ENCODE peak calls at places on chromosomes 3 and 15, in ten cellular contexts. One of them, this sample, is unnamed.

GRCh38 chr3:107818025-107818424 is 272.8 kb downstream of the CD47 start:
- DNase-seq in HTR-8/SVneo: no peak
- DNase-seq in H54: no peak
- DNase-seq in heart left ventricle: no peak
- DNase-seq in HS-5: no peak
- DNase-seq in activated CD8-positive, alpha-beta memory T cell treated with anti-CD3 and anti-CD28 coated beads for 48 hours: no peak
- DNase-seq in stimulated activated CD4-positive, alpha-beta T cell treated with anti-CD3 and anti-CD28 coated beads, Interleukin-2, amount 100 ng/mL, for 48 hours: no peak
- DNase-seq in lung: no peak
- DNase-seq in C1 segment of cervical spinal cord: no peak
- DNase-seq in upper lobe of right lung: no peak
- DNase-seq in this sample: no peak

GRCh38 chr3:152505926-152506325 is 237.2 kb downstream of the MBNL1 start:
- DNase-seq in HTR-8/SVneo: no peak
- DNase-seq in H54: no peak
- DNase-seq in heart left ventricle: no peak
- DNase-seq in HS-5: no peak
- DNase-seq in activated CD8-positive, alpha-beta memory T cell treated with anti-CD3 and anti-CD28 coated beads for 48 hours: peak
- DNase-seq in stimulated activated CD4-positive, alpha-beta T cell treated with anti-CD3 and anti-CD28 coated beads, Interleukin-2, amount 100 ng/mL, for 48 hours: peak
- DNase-seq in lung: no peak
- DNase-seq in C1 segment of cervical spinal cord: no peak
- DNase-seq in upper lobe of right lung: no peak
- DNase-seq in this sample: no peak

GRCh38 chr3:89098964-89099585 is 8.3 kb upstream of the EPHA3 start:
- DNase-seq in HTR-8/SVneo: peak
- DNase-seq in H54: no peak
- DNase-seq in heart left ventricle: no peak
- DNase-seq in HS-5: no peak
- DNase-seq in activated CD8-positive, alpha-beta memory T cell treated with anti-CD3 and anti-CD28 coated beads for 48 hours: no peak
- DNase-seq in stimulated activated CD4-positive, alpha-beta T cell treated with anti-CD3 and anti-CD28 coated beads, Interleukin-2, amount 100 ng/mL, for 48 hours: no peak
- DNase-seq in lung: peak
- DNase-seq in C1 segment of cervical spinal cord: no peak
- DNase-seq in upper lobe of right lung: no peak
- DNase-seq in this sample: peak

GRCh38 chr3:127982155-127982554 is 67.1 kb downstream of the KBTBD12 start:
- DNase-seq in HTR-8/SVneo: no peak
- DNase-seq in H54: no peak
- DNase-seq in heart left ventricle: no peak
- DNase-seq in HS-5: no peak
- DNase-seq in activated CD8-positive, alpha-beta memory T cell treated with anti-CD3 and anti-CD28 coated beads for 48 hours: no peak
- DNase-seq in stimulated activated CD4-positive, alpha-beta T cell treated with anti-CD3 and anti-CD28 coated beads, Interleukin-2, amount 100 ng/mL, for 48 hours: no peak
- DNase-seq in lung: peak
- DNase-seq in C1 segment of cervical spinal cord: no peak
- DNase-seq in upper lobe of right lung: no peak
- DNase-seq in this sample: no peak

GRCh38 chr15:36007699-36008098 is 461.7 kb upstream of the DPH6 start:
- DNase-seq in HTR-8/SVneo: no peak
- DNase-seq in H54: no peak
- DNase-seq in heart left ventricle: no peak
- DNase-seq in HS-5: no peak
- DNase-seq in activated CD8-positive, alpha-beta memory T cell treated with anti-CD3 and anti-CD28 coated beads for 48 hours: no peak
- DNase-seq in stimulated activated CD4-positive, alpha-beta T cell treated with anti-CD3 and anti-CD28 coated beads, Interleukin-2, amount 100 ng/mL, for 48 hours: no peak
- DNase-seq in lung: no peak
- DNase-seq in C1 segment of cervical spinal cord: no peak
- DNase-seq in upper lobe of right lung: no peak
- DNase-seq in this sample: no peak

GRCh38 chr3:46660543-46661523 is 32.6 kb downstream of the ALS2CL start:
- DNase-seq in HTR-8/SVneo: no peak
- DNase-seq in H54: no peak
- DNase-seq in heart left ventricle: peak
- DNase-seq in HS-5: no peak
- DNase-seq in activated CD8-positive, alpha-beta memory T cell treated with anti-CD3 and anti-CD28 coated beads for 48 hours: no peak
- DNase-seq in stimulated activated CD4-positive, alpha-beta T cell treated with anti-CD3 and anti-CD28 coated beads, Interleukin-2, amount 100 ng/mL, for 48 hours: no peak
- DNase-seq in lung: no peak
- DNase-seq in C1 segment of cervical spinal cord: no peak
- DNase-seq in upper lobe of right lung: no peak
- DNase-seq in this sample: no peak

GRCh38 chr3:188165596-188165995 is 11.6 kb downstream of the LPP start:
- DNase-seq in HTR-8/SVneo: no peak
- DNase-seq in H54: no peak
- DNase-seq in heart left ventricle: no peak
- DNase-seq in HS-5: no peak
- DNase-seq in activated CD8-positive, alpha-beta memory T cell treated with anti-CD3 and anti-CD28 coated beads for 48 hours: no peak
- DNase-seq in stimulated activated CD4-positive, alpha-beta T cell treated with anti-CD3 and anti-CD28 coated beads, Interleukin-2, amount 100 ng/mL, for 48 hours: no peak
- DNase-seq in lung: no peak
- DNase-seq in C1 segment of cervical spinal cord: no peak
- DNase-seq in upper lobe of right lung: no peak
- DNase-seq in this sample: no peak

GRCh38 chr3:13301295-13301987 is 118.7 kb downstream of the NUP210 start:
- DNase-seq in HTR-8/SVneo: peak
- DNase-seq in H54: peak
- DNase-seq in heart left ventricle: no peak
- DNase-seq in HS-5: peak
- DNase-seq in activated CD8-positive, alpha-beta memory T cell treated with anti-CD3 and anti-CD28 coated beads for 48 hours: no peak
- DNase-seq in stimulated activated CD4-positive, alpha-beta T cell treated with anti-CD3 and anti-CD28 coated beads, Interleukin-2, amount 100 ng/mL, for 48 hours: no peak
- DNase-seq in lung: no peak
- DNase-seq in C1 segment of cervical spinal cord: no peak
- DNase-seq in upper lobe of right lung: no peak
- DNase-seq in this sample: no peak

GRCh38 chr15:68494573-68495105 is 62.7 kb upstream of the ITGA11 start:
- DNase-seq in HTR-8/SVneo: no peak
- DNase-seq in H54: no peak
- DNase-seq in heart left ventricle: no peak
- DNase-seq in HS-5: no peak
- DNase-seq in activated CD8-positive, alpha-beta memory T cell treated with anti-CD3 and anti-CD28 coated beads for 48 hours: no peak
- DNase-seq in stimulated activated CD4-positive, alpha-beta T cell treated with anti-CD3 and anti-CD28 coated beads, Interleukin-2, amount 100 ng/mL, for 48 hours: no peak
- DNase-seq in lung: no peak
- DNase-seq in C1 segment of cervical spinal cord: no peak
- DNase-seq in upper lobe of right lung: no peak
- DNase-seq in this sample: no peak

GRCh38 chr15:31216210-31216911 is 110.3 kb upstream of the KLF13 start:
- DNase-seq in HTR-8/SVneo: peak
- DNase-seq in H54: peak
- DNase-seq in heart left ventricle: peak
- DNase-seq in HS-5: peak
- DNase-seq in activated CD8-positive, alpha-beta memory T cell treated with anti-CD3 and anti-CD28 coated beads for 48 hours: peak
- DNase-seq in stimulated activated CD4-positive, alpha-beta T cell treated with anti-CD3 and anti-CD28 coated beads, Interleukin-2, amount 100 ng/mL, for 48 hours: peak
- DNase-seq in lung: peak
- DNase-seq in C1 segment of cervical spinal cord: no peak
- DNase-seq in upper lobe of right lung: peak
- DNase-seq in this sample: no peak

GRCh38 chr3:143831208-143831607 is 17.1 kb downstream of the SLC9A9 start:
- DNase-seq in HTR-8/SVneo: no peak
- DNase-seq in H54: no peak
- DNase-seq in heart left ventricle: no peak
- DNase-seq in HS-5: peak
- DNase-seq in activated CD8-positive, alpha-beta memory T cell treated with anti-CD3 and anti-CD28 coated beads for 48 hours: no peak
- DNase-seq in stimulated activated CD4-positive, alpha-beta T cell treated with anti-CD3 and anti-CD28 coated beads, Interleukin-2, amount 100 ng/mL, for 48 hours: no peak
- DNase-seq in lung: no peak
- DNase-seq in C1 segment of cervical spinal cord: no peak
- DNase-seq in upper lobe of right lung: no peak
- DNase-seq in this sample: peak

GRCh38 chr15:57319226-57319918 is 56.9 kb upstream of the CGNL1 start:
- DNase-seq in HTR-8/SVneo: no peak
- DNase-seq in H54: no peak
- DNase-seq in heart left ventricle: peak
- DNase-seq in HS-5: no peak
- DNase-seq in activated CD8-positive, alpha-beta memory T cell treated with anti-CD3 and anti-CD28 coated beads for 48 hours: no peak
- DNase-seq in stimulated activated CD4-positive, alpha-beta T cell treated with anti-CD3 and anti-CD28 coated beads, Interleukin-2, amount 100 ng/mL, for 48 hours: no peak
- DNase-seq in lung: no peak
- DNase-seq in C1 segment of cervical spinal cord: no peak
- DNase-seq in upper lobe of right lung: no peak
- DNase-seq in this sample: no peak

GRCh38 chr3:10528046-10528445 is 22.7 kb upstream of the ATP2B2 start:
- DNase-seq in HTR-8/SVneo: no peak
- DNase-seq in H54: no peak
- DNase-seq in heart left ventricle: no peak
- DNase-seq in HS-5: no peak
- DNase-seq in activated CD8-positive, alpha-beta memory T cell treated with anti-CD3 and anti-CD28 coated beads for 48 hours: no peak
- DNase-seq in stimulated activated CD4-positive, alpha-beta T cell treated with anti-CD3 and anti-CD28 coated beads, Interleukin-2, amount 100 ng/mL, for 48 hours: no peak
- DNase-seq in lung: no peak
- DNase-seq in C1 segment of cervical spinal cord: no peak
- DNase-seq in upper lobe of right lung: peak
- DNase-seq in this sample: no peak

GRCh38 chr3:1404270-1404669 is 311.4 kb downstream of the CNTN6 start:
- DNase-seq in HTR-8/SVneo: no peak
- DNase-seq in H54: no peak
- DNase-seq in heart left ventricle: no peak
- DNase-seq in HS-5: no peak
- DNase-seq in activated CD8-positive, alpha-beta memory T cell treated with anti-CD3 and anti-CD28 coated beads for 48 hours: no peak
- DNase-seq in stimulated activated CD4-positive, alpha-beta T cell treated with anti-CD3 and anti-CD28 coated beads, Interleukin-2, amount 100 ng/mL, for 48 hours: no peak
- DNase-seq in lung: peak
- DNase-seq in C1 segment of cervical spinal cord: no peak
- DNase-seq in upper lobe of right lung: no peak
- DNase-seq in this sample: no peak

GRCh38 chr3:43032646-43033628 is 53.8 kb downstream of the GASK1A start:
- DNase-seq in HTR-8/SVneo: no peak
- DNase-seq in H54: no peak
- DNase-seq in heart left ventricle: no peak
- DNase-seq in HS-5: no peak
- DNase-seq in activated CD8-positive, alpha-beta memory T cell treated with anti-CD3 and anti-CD28 coated beads for 48 hours: no peak
- DNase-seq in stimulated activated CD4-positive, alpha-beta T cell treated with anti-CD3 and anti-CD28 coated beads, Interleukin-2, amount 100 ng/mL, for 48 hours: no peak
- DNase-seq in lung: no peak
- DNase-seq in C1 segment of cervical spinal cord: no peak
- DNase-seq in upper lobe of right lung: no peak
- DNase-seq in this sample: no peak

GRCh38 chr3:37945407-37945802 is 45.2 kb upstream of the VILL start:
- DNase-seq in HTR-8/SVneo: no peak
- DNase-seq in H54: no peak
- DNase-seq in heart left ventricle: no peak
- DNase-seq in HS-5: no peak
- DNase-seq in activated CD8-positive, alpha-beta memory T cell treated with anti-CD3 and anti-CD28 coated beads for 48 hours: no peak
- DNase-seq in stimulated activated CD4-positive, alpha-beta T cell treated with anti-CD3 and anti-CD28 coated beads, Interleukin-2, amount 100 ng/mL, for 48 hours: no peak
- DNase-seq in lung: no peak
- DNase-seq in C1 segment of cervical spinal cord: no peak
- DNase-seq in upper lobe of right lung: no peak
- DNase-seq in this sample: no peak

GRCh38 chr3:23710555-23710954 is 95.2 kb upstream of the UBE2E1 start:
- DNase-seq in HTR-8/SVneo: no peak
- DNase-seq in H54: no peak
- DNase-seq in heart left ventricle: no peak
- DNase-seq in HS-5: no peak
- DNase-seq in activated CD8-positive, alpha-beta memory T cell treated with anti-CD3 and anti-CD28 coated beads for 48 hours: no peak
- DNase-seq in stimulated activated CD4-positive, alpha-beta T cell treated with anti-CD3 and anti-CD28 coated beads, Interleukin-2, amount 100 ng/mL, for 48 hours: no peak
- DNase-seq in lung: no peak
- DNase-seq in C1 segment of cervical spinal cord: no peak
- DNase-seq in upper lobe of right lung: no peak
- DNase-seq in this sample: no peak

GRCh38 chr3:50503947-50504346 is 513 bp upstream of the CACNA2D2 start:
- DNase-seq in HTR-8/SVneo: no peak
- DNase-seq in H54: no peak
- DNase-seq in heart left ventricle: no peak
- DNase-seq in HS-5: no peak
- DNase-seq in activated CD8-positive, alpha-beta memory T cell treated with anti-CD3 and anti-CD28 coated beads for 48 hours: no peak
- DNase-seq in stimulated activated CD4-positive, alpha-beta T cell treated with anti-CD3 and anti-CD28 coated beads, Interleukin-2, amount 100 ng/mL, for 48 hours: no peak
- DNase-seq in lung: no peak
- DNase-seq in C1 segment of cervical spinal cord: no peak
- DNase-seq in upper lobe of right lung: no peak
- DNase-seq in this sample: no peak